ENCODE peak calls at places on chromosome 1, in five cellular contexts. E, F, P, U and O are unnamed samples.

GRCh38 chr1:245306020-245306419 is 151.2 kb downstream of the KIF26B start:
- DNase-seq in E (no peak), F (no peak), P (no peak), U (no peak), O (no peak)

GRCh38 chr1:201954263-201955008 is 867 bp upstream of the TIMM17A start:
- DNase-seq in E (no peak), F (peak), P (no peak), U (no peak), O (no peak)

GRCh38 chr1:54645806-54646676 is 4.5 kb downstream of the MROH7 start:
- DNase-seq in E (no peak), F (no peak), P (peak), U (no peak), O (no peak)

GRCh38 chr1:205971082-205971481 is 27.8 kb upstream of the SLC26A9 start:
- DNase-seq in E (no peak), F (no peak), P (no peak), U (no peak), O (no peak)

GRCh38 chr1:217437375-217437774 is 193.5 kb downstream of the GPATCH2 start:
- DNase-seq in E (no peak), F (no peak), P (no peak), U (no peak), O (no peak)

GRCh38 chr1:155457237-155457636 is 105.4 kb downstream of the ASH1L start:
- DNase-seq in E (no peak), F (no peak), P (no peak), U (no peak), O (no peak)

GRCh38 chr1:29237906-29238600 is 1.7 kb downstream of the PTPRU start:
- DNase-seq in E (peak), F (peak), P (peak), U (no peak), O (no peak)

GRCh38 chr1:214540324-214540723 is 11.1 kb downstream of the PTPN14 start:
- DNase-seq in E (no peak), F (no peak), P (no peak), U (no peak), O (no peak)

GRCh38 chr1:41024953-41025352 is 3.4 kb upstream of the SLFNL1 start:
- DNase-seq in E (no peak), F (no peak), P (no peak), U (no peak), O (no peak)

GRCh38 chr1:200967693-200968468 is 55.6 kb downstream of the KIF21B start:
- DNase-seq in E (no peak), F (peak), P (no peak), U (no peak), O (no peak)

GRCh38 chr1:110645962-110646735 is 28.6 kb downstream of the KCNA3 start:
- DNase-seq in E (no peak), F (no peak), P (no peak), U (no peak), O (no peak)

GRCh38 chr1:213931804-213932203 is 56.0 kb upstream of the PROX1 start:
- DNase-seq in E (no peak), F (no peak), P (no peak), U (no peak), O (no peak)

GRCh38 chr1:87572008-87572407 is 243.3 kb downstream of the LMO4 start:
- DNase-seq in E (no peak), F (no peak), P (no peak), U (no peak), O (no peak)

GRCh38 chr1:246444611-246445010 is 62.5 kb downstream of the SMYD3 start:
- DNase-seq in E (no peak), F (no peak), P (no peak), U (no peak), O (no peak)

GRCh38 chr1:6624712-6625578 is at the start of gene THAP3:
- DNase-seq in E (peak), F (peak), P (peak), U (peak), O (peak)

GRCh38 chr1:9852410-9853301 is 28.9 kb upstream of the CLSTN1 start:
- DNase-seq in E (no peak), F (no peak), P (no peak), U (no peak), O (no peak)

GRCh38 chr1:156082111-156083091 is at the start of gene MEX3A:
- DNase-seq in E (peak), F (peak), P (peak), U (peak), O (peak)

GRCh38 chr1:110513511-110513910 is 5.5 kb downstream of the KCNA10 start:
- DNase-seq in E (no peak), F (no peak), P (no peak), U (no peak), O (no peak)

DNA sequence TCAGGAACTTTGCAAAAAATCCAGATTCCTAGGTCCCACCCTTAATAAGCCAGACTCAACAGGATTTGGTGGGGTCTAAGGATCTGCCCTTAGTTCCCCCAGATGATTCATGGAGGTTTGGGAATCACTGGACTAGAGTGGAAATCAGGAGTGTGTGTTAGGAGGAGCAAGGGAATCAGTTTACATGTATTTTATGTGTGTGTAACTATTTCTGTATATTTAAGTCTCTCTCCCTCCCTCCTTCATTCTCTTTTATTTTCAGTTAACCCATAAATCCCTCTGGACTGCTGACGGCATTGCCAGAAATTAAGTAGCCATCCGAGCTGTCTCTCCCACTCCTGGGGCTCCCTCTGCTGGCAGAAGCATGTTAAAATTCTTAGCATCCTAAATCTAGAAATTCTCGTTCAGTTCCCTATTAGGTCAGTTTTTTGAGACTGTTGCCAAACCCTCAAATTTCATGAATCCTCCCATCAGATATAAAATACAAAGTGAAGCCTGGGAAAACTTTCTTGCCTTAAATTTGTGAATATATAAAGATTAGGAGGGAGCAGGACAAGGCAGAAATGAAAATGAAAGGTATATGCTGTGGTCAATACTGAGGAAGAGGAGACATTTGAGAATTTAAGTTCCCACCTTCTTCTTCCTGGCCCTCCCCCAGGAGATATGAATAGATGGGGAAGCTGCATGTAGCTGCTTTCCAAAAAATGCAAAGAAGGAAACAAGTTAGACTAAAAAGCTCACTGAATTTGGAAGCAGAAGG is 11.7 kb upstream of the HSD11B1 start:
- DNase-seq in E (peak), F (peak), P (peak), U (peak), O (peak)
- H3K27ac ChIP-seq in E (no peak), F (no peak), P (no peak), U (no peak), O (no peak)

GRCh38 chr1:33256335-33256700 is at the start of gene ZNF362:
- DNase-seq in E (peak), F (peak), P (peak), U (peak), O (no peak)

GRCh38 chr1:33257759-33258712 is 1.7 kb downstream of the ZNF362 start:
- DNase-seq in E (peak), F (no peak), P (no peak), U (no peak), O (no peak)

GRCh38 chr1:33255347-33256311 is 663 bp upstream of the ZNF362 start:
- DNase-seq in E (peak), F (peak), P (peak), U (peak), O (peak)

GRCh38 chr1:33257388-33257758 is 1.1 kb downstream of the ZNF362 start:
- DNase-seq in E (peak), F (no peak), P (no peak), U (no peak), O (no peak)

DNA sequence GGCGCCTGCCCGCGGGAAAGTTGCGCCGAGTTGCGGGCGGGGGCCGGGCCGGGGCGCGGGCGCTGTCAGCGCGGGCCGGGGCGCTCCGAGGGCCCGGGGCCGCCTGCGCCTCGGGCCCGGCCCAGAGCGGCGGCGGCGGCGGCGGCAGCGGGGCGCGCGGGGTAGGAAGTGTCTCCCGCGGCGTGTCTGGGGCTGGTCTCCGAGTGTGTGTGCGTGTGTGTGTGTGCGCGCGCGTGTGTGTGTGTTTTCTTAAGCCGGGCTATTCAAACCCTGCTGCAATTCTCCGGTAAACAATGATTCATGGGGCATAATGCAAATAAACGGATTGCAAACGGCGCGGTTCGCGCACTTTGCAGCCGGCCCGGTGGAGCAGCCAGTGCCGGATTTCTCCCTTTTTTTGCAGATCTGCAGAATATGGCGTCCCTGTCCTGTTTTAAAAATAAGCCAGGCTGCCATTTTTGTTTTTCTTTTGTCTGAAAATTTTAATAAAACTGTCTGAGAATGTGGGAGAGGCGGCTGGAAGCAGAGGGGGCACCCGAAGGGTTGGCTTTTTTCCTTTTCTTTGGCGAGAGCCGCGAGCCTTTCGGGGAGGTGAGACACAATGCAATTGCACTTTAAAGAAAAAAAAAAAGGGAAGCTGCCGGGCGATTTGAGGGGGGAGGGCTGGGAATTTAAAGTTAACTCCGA is 552 bp downstream of the ZNF362 start:
- DNase-seq in E (peak), F (peak), P (peak), U (peak), O (peak)
- H3K27ac ChIP-seq in E (peak), F (peak), P (peak), U (peak), O (peak)

GRCh38 chr1:212212343-212212742 is 72.9 kb upstream of the PPP2R5A start:
- DNase-seq in E (no peak), F (no peak), P (no peak), U (no peak), O (no peak)
- H3K27ac ChIP-seq in E (no peak), F (no peak), P (no peak), U (no peak), O (no peak)

DNA sequence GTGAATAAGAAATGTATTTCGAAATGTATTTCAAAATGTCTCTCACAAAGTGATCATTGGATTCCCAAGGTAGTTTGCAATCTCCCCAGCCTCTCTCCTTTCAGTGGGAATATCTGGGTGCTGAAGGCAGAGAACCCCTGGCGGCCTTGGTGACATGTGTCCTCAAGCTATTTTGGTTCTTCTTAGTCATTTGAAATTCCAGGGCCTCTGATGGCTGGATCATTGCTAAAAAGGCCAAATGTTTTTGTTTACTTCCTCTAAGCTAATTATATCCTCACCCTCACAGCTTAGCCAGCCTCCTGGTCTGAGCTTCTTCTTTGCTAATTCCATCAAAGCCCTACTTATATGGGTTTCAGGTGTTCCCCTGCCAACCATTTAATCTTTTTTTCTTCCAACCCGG is 71.2 kb downstream of the LRRC40 start:
- DNase-seq in E (no peak), F (no peak), P (no peak), U (no peak), O (no peak)
- H3K27ac ChIP-seq in E (no peak), F (no peak), P (peak), U (no peak), O (no peak)

DNA sequence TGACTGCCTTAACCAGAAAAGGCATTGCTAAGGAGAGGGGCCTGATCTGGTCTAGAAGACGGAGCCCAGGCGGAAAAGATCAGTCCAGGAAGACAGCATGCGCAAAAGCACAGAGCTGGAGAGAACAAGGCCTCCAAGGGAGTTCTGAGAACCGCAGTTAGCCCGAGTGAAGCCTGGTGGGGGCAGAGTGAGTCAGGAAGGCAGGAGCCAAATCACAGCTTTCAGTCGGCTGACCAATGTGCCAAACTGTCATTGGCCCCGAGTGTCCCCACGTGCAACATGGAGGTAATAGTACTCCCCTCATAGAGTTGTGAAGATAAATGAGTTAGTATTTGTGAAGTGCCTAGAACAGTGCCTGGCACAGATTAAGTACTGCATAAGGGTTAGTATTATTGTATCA is 1.2 kb upstream of the TSPAN2 start:
- DNase-seq in E (no peak), F (no peak), P (peak), U (no peak), O (no peak)
- H3K27ac ChIP-seq in E (peak), F (peak), P (no peak), U (peak), O (no peak)

GRCh38 chr1:230348386-230349022 is 77.6 kb downstream of the PGBD5 start:
- DNase-seq in E (no peak), F (no peak), P (no peak), U (peak), O (no peak)
- H3K27ac ChIP-seq in E (no peak), F (no peak), P (no peak), U (peak), O (peak)